ENCODE peak calls at places on chromosomes 5 and 9, in six cellular contexts. S is fibroblast of mammary gland, B is fibroblast of lung, C is cardiac muscle cell, J is uterus, O is hepatocyte. X is an unnamed sample.

GRCh38 chr9:116157436-116158138 is 4.0 kb downstream of the PAPPA start:
- DNase-seq in S (peak; percentile 72), B (peak; percentile 37), C (peak; percentile 66), J (peak; percentile 31), O (peak; percentile 30), X (no peak)

GRCh38 chr5:758698-759053 is 25.9 kb downstream of the ZDHHC11B start:
- DNase-seq in S (no peak), B (no peak), C (no peak), J (peak; percentile 28), O (no peak), X (no peak)

GRCh38 chr5:59236996-59237395 is 654.1 kb downstream of the RAB3C start:
- DNase-seq in S (no peak), B (peak; percentile 65), C (peak; percentile 27), J (no peak), O (no peak), X (no peak)

GRCh38 chr5:132814441-132815294 is 1.6 kb downstream of the SOWAHA start:
- DNase-seq in S (no peak), B (no peak), C (no peak), J (no peak), O (no peak), X (no peak)

GRCh38 chr9:9054354-9054992 is 1254.9 kb upstream of the DMAC1 start:
- DNase-seq in S (no peak), B (no peak), C (no peak), J (no peak), O (no peak), X (no peak)

GRCh38 chr9:116080561-116080960 is 73.0 kb upstream of the PAPPA start:
- DNase-seq in S (no peak), B (no peak), C (no peak), J (no peak), O (no peak), X (no peak)

GRCh38 chr5:160382361-160382760 is 11.9 kb upstream of the C1QTNF2 start:
- DNase-seq in S (no peak), B (no peak), C (no peak), J (no peak), O (no peak), X (no peak)

GRCh38 chr5:109038209-109038840 is 290.6 kb downstream of the FER start:
- DNase-seq in S (peak; percentile 58), B (no peak), C (peak; percentile 34), J (no peak), O (no peak), X (no peak)

GRCh38 chr5:142246263-142246662 is 78.6 kb downstream of the SPRY4 start:
- DNase-seq in S (peak; percentile 58), B (peak; percentile 91), C (peak; percentile 86), J (peak; percentile 26), O (no peak), X (peak; percentile 6)

GRCh38 chr5:2586016-2586715 is 165.3 kb downstream of the IRX2 start:
- DNase-seq in S (no peak), B (no peak), C (no peak), J (no peak), O (no peak), X (no peak)

GRCh38 chr5:78716221-78716620 is 67.6 kb upstream of the LHFPL2 start:
- DNase-seq in S (peak; percentile 21), B (peak; percentile 76), C (no peak), J (no peak), O (peak; percentile 47), X (no peak)

GRCh38 chr9:37037744-37038640 is 3.9 kb upstream of the PAX5 start:
- DNase-seq in S (no peak), B (peak; percentile 5), C (peak; percentile 30), J (no peak), O (peak; percentile 23), X (peak; percentile 58)

GRCh38 chr5:78984020-78984610 is 995 bp downstream of the ARSB start:
- DNase-seq in S (peak; percentile 11), B (peak; percentile 26), C (peak; percentile 18), J (no peak), O (no peak), X (no peak)

GRCh38 chr5:15926586-15926985 is 253.0 kb downstream of the MARCHF11 start:
- DNase-seq in S (no peak), B (peak; percentile 42), C (no peak), J (no peak), O (no peak), X (no peak)

GRCh38 chr9:70559102-70559501 is 144.6 kb upstream of the KLF9 start:
- DNase-seq in S (no peak), B (no peak), C (no peak), J (no peak), O (no peak), X (no peak)

GRCh38 chr9:21615446-21615845 is 133.3 kb upstream of the IFNE start:
- DNase-seq in S (no peak), B (peak; percentile 79), C (no peak), J (no peak), O (no peak), X (no peak)

GRCh38 chr9:89922099-89922498 is 317.3 kb downstream of the GADD45G start:
- DNase-seq in S (no peak), B (no peak), C (no peak), J (no peak), O (no peak), X (no peak)

GRCh38 chr9:89923961-89924504 is 319.2 kb downstream of the GADD45G start:
- DNase-seq in S (peak; percentile 21), B (peak; percentile 48), C (no peak), J (no peak), O (peak; percentile 42), X (peak; percentile 23)

GRCh38 chr9:113125636-113126035 is 25.2 kb upstream of the SLC31A2 start:
- DNase-seq in S (no peak), B (no peak), C (no peak), J (no peak), O (no peak), X (no peak)

GRCh38 chr9:75482566-75482965 is 394.3 kb downstream of the OSTF1 start:
- DNase-seq in S (no peak), B (no peak), C (no peak), J (no peak), O (no peak), X (no peak)

GRCh38 chr5:67012241-67012640 is 184.4 kb downstream of the CD180 start:
- DNase-seq in S (peak; percentile 66), B (peak; percentile 78), C (no peak), J (no peak), O (no peak), X (no peak)

GRCh38 chr9:79020266-79020665 is 551.5 kb upstream of the TLE4 start:
- DNase-seq in S (no peak), B (peak; percentile 21), C (no peak), J (no peak), O (no peak), X (no peak)

GRCh38 chr9:37453827-37454226 is 11.4 kb downstream of the ZBTB5 start:
- DNase-seq in S (no peak), B (no peak), C (no peak), J (no peak), O (no peak), X (no peak)

GRCh38 chr5:178422400-178422775 is 167.8 kb downstream of the COL23A1 start:
- DNase-seq in S (no peak), B (no peak), C (no peak), J (no peak), O (no peak), X (no peak)

GRCh38 chr5:146902471-146902870 is 23.9 kb upstream of the PPP2R2B start:
- DNase-seq in S (no peak), B (no peak), C (no peak), J (no peak), O (no peak), X (no peak)

GRCh38 chr5:1759378-1759970 is 40.2 kb downstream of the MRPL36 start:
- DNase-seq in S (no peak), B (no peak), C (no peak), J (peak; percentile 1), O (no peak), X (no peak)

GRCh38 chr5:153860482-153860881 is 178.2 kb downstream of the FAM114A2 start:
- DNase-seq in S (no peak), B (no peak), C (no peak), J (no peak), O (no peak), X (no peak)

GRCh38 chr5:33409435-33410146 is 31.2 kb upstream of the TARS1 start:
- DNase-seq in S (peak; percentile 91), B (no peak), C (peak; percentile 74), J (peak; percentile 74), O (peak; percentile 37), X (no peak)
- TF ChIP-seq CTCF in S (no peak), B (no peak), C (no peak), J (no peak), O (no peak), X (no peak)

GRCh38 chr9:93622725-93623124 is 46.3 kb downstream of the PHF2 start:
- DNase-seq in S (no peak), B (no peak), C (no peak), J (no peak), O (no peak), X (no peak)

GRCh38 chr9:93621922-93622321 is 45.5 kb downstream of the PHF2 start:
- DNase-seq in S (no peak), B (no peak), C (no peak), J (no peak), O (no peak), X (no peak)

GRCh38 chr9:93619272-93619775 is 42.9 kb downstream of the PHF2 start:
- DNase-seq in S (no peak), B (no peak), C (no peak), J (no peak), O (no peak), X (no peak)

GRCh38 chr9:93620881-93621820 is 44.8 kb downstream of the PHF2 start:
- DNase-seq in S (no peak), B (no peak), C (no peak), J (no peak), O (no peak), X (no peak)

DNA sequence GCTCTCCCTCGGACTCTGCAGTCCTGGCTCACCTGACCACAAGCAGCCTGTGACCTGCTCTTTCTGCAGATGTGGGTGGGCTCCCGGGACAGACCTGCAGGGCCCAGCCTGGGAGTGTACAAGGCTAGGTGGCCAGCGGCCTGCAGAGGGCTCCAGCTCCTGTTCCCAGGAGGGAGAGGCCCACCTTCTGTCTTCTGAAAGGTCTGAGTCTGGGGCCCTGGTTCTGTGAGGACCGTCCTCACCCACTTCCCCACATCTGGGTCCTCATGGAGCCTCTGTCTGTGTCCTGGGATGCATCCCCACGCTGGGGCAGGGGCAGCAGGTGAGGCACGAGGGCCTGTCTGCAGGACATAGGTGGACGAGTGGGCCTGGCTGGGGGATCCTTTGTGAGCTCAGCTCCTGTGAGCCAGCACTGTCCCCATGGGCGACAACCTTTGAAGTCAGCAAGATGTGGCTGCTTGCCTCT is 43.7 kb downstream of the PHF2 start:
- DNase-seq in S (no peak), B (no peak), C (no peak), J (no peak), O (no peak), X (no peak)
- TF ChIP-seq CTCF in S (no peak), B (no peak), C (no peak), J (no peak), O (no peak), X (no peak)

DNA sequence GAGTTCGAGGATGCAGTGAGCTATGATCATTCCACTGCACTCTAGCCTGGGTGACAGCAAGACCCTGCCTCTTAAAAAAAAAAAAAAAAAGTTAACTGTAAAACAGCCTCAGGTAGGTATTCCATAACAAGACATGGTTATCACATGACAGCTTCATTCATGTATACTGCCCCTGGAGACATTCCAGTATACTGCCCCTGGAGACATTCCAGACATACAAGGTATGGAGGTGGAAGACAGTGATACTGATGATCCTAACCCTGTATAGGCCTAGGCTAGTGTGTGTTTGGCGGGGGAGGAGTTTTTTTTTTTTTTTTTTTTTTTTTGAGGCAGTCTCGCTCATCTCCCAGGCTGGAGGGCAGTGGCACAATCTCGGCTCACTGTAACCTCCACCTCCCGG is 105.5 kb downstream of the RICTOR start:
- DNase-seq in S (no peak), B (no peak), C (no peak), J (no peak), O (no peak), X (no peak)
- TF ChIP-seq CTCF in S (no peak), B (no peak), C (no peak), J (no peak), O (no peak), X (no peak)

GRCh38 chr9:77953590-77953989 is 78.0 kb downstream of the GNAQ start:
- DNase-seq in S (peak; percentile 45), B (peak; percentile 29), C (no peak), J (no peak), O (no peak), X (no peak)
- TF ChIP-seq CTCF in S (no peak), B (no peak), C (no peak), J (no peak), O (no peak), X (no peak)